ENCODE peak calls at places on chromosome 15, in five cellular contexts. One of them, this sample, is unnamed.

GRCh38 chr15:39438795-39439577 is 141.9 kb upstream of the THBS1 start:
- DNase-seq in GM13976: no peak
- DNase-seq in foreskin fibroblast: no peak
- DNase-seq in activated naive CD8-positive, alpha-beta T cell treated with anti-CD3 and anti-CD28 coated beads for 36 hours: no peak
- DNase-seq in MCF 10A: peak
- DNase-seq in this sample: no peak

GRCh38 chr15:47719730-47720129 is 2.4 kb downstream of the SEMA6D start:
- DNase-seq in activated naive CD8-positive, alpha-beta T cell treated with anti-CD3 and anti-CD28 coated beads for 36 hours: no peak
- DNase-seq in MCF 10A: no peak
- DNase-seq in GM13976: no peak
- DNase-seq in foreskin fibroblast: no peak
- DNase-seq in this sample: no peak

GRCh38 chr15:35481992-35482391 is 64.0 kb downstream of the DPH6 start:
- DNase-seq in MCF 10A: peak
- DNase-seq in GM13976: no peak
- DNase-seq in activated naive CD8-positive, alpha-beta T cell treated with anti-CD3 and anti-CD28 coated beads for 36 hours: no peak
- DNase-seq in foreskin fibroblast: peak
- DNase-seq in this sample: peak

GRCh38 chr15:58293622-58294550 is 137.9 kb upstream of the LIPC start:
- DNase-seq in MCF 10A: no peak
- DNase-seq in foreskin fibroblast: no peak
- DNase-seq in GM13976: no peak
- DNase-seq in activated naive CD8-positive, alpha-beta T cell treated with anti-CD3 and anti-CD28 coated beads for 36 hours: no peak
- DNase-seq in this sample: no peak

GRCh38 chr15:90388462-90389182 is 580 bp downstream of the IQGAP1 start:
- DNase-seq in MCF 10A: peak
- DNase-seq in activated naive CD8-positive, alpha-beta T cell treated with anti-CD3 and anti-CD28 coated beads for 36 hours: peak
- DNase-seq in GM13976: peak
- DNase-seq in foreskin fibroblast: peak
- DNase-seq in this sample: no peak

GRCh38 chr15:85494035-85494793 is 113.8 kb downstream of the AKAP13 start:
- DNase-seq in foreskin fibroblast: peak
- DNase-seq in activated naive CD8-positive, alpha-beta T cell treated with anti-CD3 and anti-CD28 coated beads for 36 hours: no peak
- DNase-seq in MCF 10A: peak
- DNase-seq in GM13976: no peak
- DNase-seq in this sample: peak

GRCh38 chr15:68800875-68801274 is 19.8 kb downstream of the ANP32A start:
- DNase-seq in GM13976: no peak
- DNase-seq in activated naive CD8-positive, alpha-beta T cell treated with anti-CD3 and anti-CD28 coated beads for 36 hours: no peak
- DNase-seq in MCF 10A: no peak
- DNase-seq in foreskin fibroblast: no peak
- DNase-seq in this sample: no peak

GRCh38 chr15:27487846-27488245 is 516.9 kb downstream of the GABRG3 start:
- DNase-seq in activated naive CD8-positive, alpha-beta T cell treated with anti-CD3 and anti-CD28 coated beads for 36 hours: no peak
- DNase-seq in foreskin fibroblast: no peak
- DNase-seq in MCF 10A: no peak
- DNase-seq in GM13976: no peak
- DNase-seq in this sample: no peak

GRCh38 chr15:58182460-58183163 is 44.4 kb downstream of the AQP9 start:
- DNase-seq in MCF 10A: peak
- DNase-seq in foreskin fibroblast: peak
- DNase-seq in activated naive CD8-positive, alpha-beta T cell treated with anti-CD3 and anti-CD28 coated beads for 36 hours: peak
- DNase-seq in GM13976: peak
- DNase-seq in this sample: no peak

GRCh38 chr15:74531144-74531811 is 9.7 kb upstream of the ARID3B start:
- DNase-seq in activated naive CD8-positive, alpha-beta T cell treated with anti-CD3 and anti-CD28 coated beads for 36 hours: no peak
- DNase-seq in foreskin fibroblast: peak
- DNase-seq in MCF 10A: no peak
- DNase-seq in GM13976: no peak
- DNase-seq in this sample: peak

GRCh38 chr15:78090422-78090821 is 1.9 kb upstream of the SH2D7 start:
- DNase-seq in GM13976: no peak
- DNase-seq in MCF 10A: no peak
- DNase-seq in foreskin fibroblast: no peak
- DNase-seq in activated naive CD8-positive, alpha-beta T cell treated with anti-CD3 and anti-CD28 coated beads for 36 hours: no peak
- DNase-seq in this sample: no peak

GRCh38 chr15:30065025-30065801 is 17.5 kb upstream of the GOLGA8J start:
- DNase-seq in activated naive CD8-positive, alpha-beta T cell treated with anti-CD3 and anti-CD28 coated beads for 36 hours: no peak
- DNase-seq in foreskin fibroblast: peak
- DNase-seq in MCF 10A: peak
- DNase-seq in GM13976: no peak
- DNase-seq in this sample: peak

GRCh38 chr15:72585659-72586058 is 68.8 kb upstream of the GOLGA6B start:
- DNase-seq in activated naive CD8-positive, alpha-beta T cell treated with anti-CD3 and anti-CD28 coated beads for 36 hours: no peak
- DNase-seq in MCF 10A: peak
- DNase-seq in foreskin fibroblast: no peak
- DNase-seq in GM13976: no peak
- DNase-seq in this sample: no peak

GRCh38 chr15:62771234-62771633 is 271.3 kb upstream of the TPM1 start:
- DNase-seq in activated naive CD8-positive, alpha-beta T cell treated with anti-CD3 and anti-CD28 coated beads for 36 hours: no peak
- DNase-seq in GM13976: no peak
- DNase-seq in foreskin fibroblast: no peak
- DNase-seq in MCF 10A: no peak
- DNase-seq in this sample: no peak

GRCh38 chr15:83292317-83292716 is 7.9 kb upstream of the BNC1 start:
- DNase-seq in GM13976: no peak
- DNase-seq in foreskin fibroblast: no peak
- DNase-seq in MCF 10A: no peak
- DNase-seq in activated naive CD8-positive, alpha-beta T cell treated with anti-CD3 and anti-CD28 coated beads for 36 hours: no peak
- DNase-seq in this sample: peak

GRCh38 chr15:76163429-76164020 is 103.7 kb downstream of the TMEM266 start:
- DNase-seq in MCF 10A: peak
- DNase-seq in activated naive CD8-positive, alpha-beta T cell treated with anti-CD3 and anti-CD28 coated beads for 36 hours: no peak
- DNase-seq in foreskin fibroblast: peak
- DNase-seq in GM13976: no peak
- DNase-seq in this sample: peak

GRCh38 chr15:62269504-62269903 is 104.4 kb upstream of the C2CD4B start:
- DNase-seq in MCF 10A: no peak
- DNase-seq in activated naive CD8-positive, alpha-beta T cell treated with anti-CD3 and anti-CD28 coated beads for 36 hours: no peak
- DNase-seq in GM13976: no peak
- DNase-seq in foreskin fibroblast: no peak
- DNase-seq in this sample: no peak

GRCh38 chr15:62164500-62165028 is 521 bp downstream of the C2CD4B start:
- DNase-seq in GM13976: no peak
- DNase-seq in MCF 10A: no peak
- DNase-seq in activated naive CD8-positive, alpha-beta T cell treated with anti-CD3 and anti-CD28 coated beads for 36 hours: peak
- DNase-seq in foreskin fibroblast: no peak
- DNase-seq in this sample: no peak

GRCh38 chr15:39855400-39855799 is 64.7 kb downstream of the GPR176 start:
- DNase-seq in GM13976: no peak
- DNase-seq in foreskin fibroblast: no peak
- DNase-seq in activated naive CD8-positive, alpha-beta T cell treated with anti-CD3 and anti-CD28 coated beads for 36 hours: no peak
- DNase-seq in MCF 10A: no peak
- DNase-seq in this sample: no peak

GRCh38 chr15:31459011-31459748 is 132.5 kb downstream of the KLF13 start:
- DNase-seq in foreskin fibroblast: no peak
- DNase-seq in GM13976: peak
- DNase-seq in activated naive CD8-positive, alpha-beta T cell treated with anti-CD3 and anti-CD28 coated beads for 36 hours: peak
- DNase-seq in MCF 10A: peak
- DNase-seq in this sample: no peak

GRCh38 chr15:99321477-99321876 is 70.2 kb downstream of the LRRC28 start:
- DNase-seq in GM13976: no peak
- DNase-seq in activated naive CD8-positive, alpha-beta T cell treated with anti-CD3 and anti-CD28 coated beads for 36 hours: no peak
- DNase-seq in MCF 10A: no peak
- DNase-seq in foreskin fibroblast: no peak
- DNase-seq in this sample: no peak

GRCh38 chr15:65827065-65827464 is 35.0 kb upstream of the DENND4A start:
- DNase-seq in activated naive CD8-positive, alpha-beta T cell treated with anti-CD3 and anti-CD28 coated beads for 36 hours: no peak
- DNase-seq in foreskin fibroblast: no peak
- DNase-seq in MCF 10A: no peak
- DNase-seq in GM13976: no peak
- DNase-seq in this sample: no peak

GRCh38 chr15:83380026-83380425 is 67.1 kb upstream of the SH3GL3 start:
- DNase-seq in MCF 10A: peak
- DNase-seq in foreskin fibroblast: no peak
- DNase-seq in GM13976: no peak
- DNase-seq in activated naive CD8-positive, alpha-beta T cell treated with anti-CD3 and anti-CD28 coated beads for 36 hours: no peak
- DNase-seq in this sample: no peak

GRCh38 chr15:22780267-22780666 is 6.2 kb upstream of the NIPA1 start:
- DNase-seq in MCF 10A: peak
- DNase-seq in activated naive CD8-positive, alpha-beta T cell treated with anti-CD3 and anti-CD28 coated beads for 36 hours: no peak
- DNase-seq in foreskin fibroblast: peak
- DNase-seq in GM13976: no peak
- DNase-seq in this sample: no peak

GRCh38 chr15:74420193-74420905 is 13.4 kb downstream of the SEMA7A start:
- DNase-seq in foreskin fibroblast: no peak
- DNase-seq in GM13976: no peak
- DNase-seq in activated naive CD8-positive, alpha-beta T cell treated with anti-CD3 and anti-CD28 coated beads for 36 hours: no peak
- DNase-seq in MCF 10A: no peak
- DNase-seq in this sample: no peak

GRCh38 chr15:42123546-42123945 is 29.2 kb upstream of the PLA2G4D start:
- DNase-seq in foreskin fibroblast: no peak
- DNase-seq in activated naive CD8-positive, alpha-beta T cell treated with anti-CD3 and anti-CD28 coated beads for 36 hours: no peak
- DNase-seq in GM13976: no peak
- DNase-seq in MCF 10A: no peak
- DNase-seq in this sample: no peak

GRCh38 chr15:100769043-100769974 is 110.3 kb upstream of the ALDH1A3 start:
- DNase-seq in activated naive CD8-positive, alpha-beta T cell treated with anti-CD3 and anti-CD28 coated beads for 36 hours: no peak
- DNase-seq in GM13976: peak
- DNase-seq in foreskin fibroblast: no peak
- DNase-seq in MCF 10A: no peak
- DNase-seq in this sample: no peak

GRCh38 chr15:80482686-80483085 is 78.5 kb downstream of the ARNT2 start:
- DNase-seq in activated naive CD8-positive, alpha-beta T cell treated with anti-CD3 and anti-CD28 coated beads for 36 hours: no peak
- DNase-seq in foreskin fibroblast: no peak
- DNase-seq in MCF 10A: no peak
- DNase-seq in GM13976: no peak
- DNase-seq in this sample: no peak

GRCh38 chr15:52295421-52295991 is at the start of gene MYO5C:
- DNase-seq in MCF 10A: peak
- DNase-seq in GM13976: no peak
- DNase-seq in foreskin fibroblast: no peak
- DNase-seq in activated naive CD8-positive, alpha-beta T cell treated with anti-CD3 and anti-CD28 coated beads for 36 hours: peak
- DNase-seq in this sample: no peak

GRCh38 chr15:56442354-56442753 is 22.6 kb downstream of the MNS1 start:
- DNase-seq in MCF 10A: no peak
- DNase-seq in GM13976: no peak
- DNase-seq in foreskin fibroblast: no peak
- DNase-seq in activated naive CD8-positive, alpha-beta T cell treated with anti-CD3 and anti-CD28 coated beads for 36 hours: no peak
- DNase-seq in this sample: no peak

GRCh38 chr15:70376929-70377691 is 279.4 kb upstream of the TLE3 start:
- DNase-seq in activated naive CD8-positive, alpha-beta T cell treated with anti-CD3 and anti-CD28 coated beads for 36 hours: no peak
- DNase-seq in foreskin fibroblast: peak
- DNase-seq in GM13976: no peak
- DNase-seq in MCF 10A: peak
- DNase-seq in this sample: peak

GRCh38 chr15:83813697-83814096 is 159.8 kb downstream of the ADAMTSL3 start:
- DNase-seq in GM13976: no peak
- DNase-seq in foreskin fibroblast: no peak
- DNase-seq in MCF 10A: no peak
- DNase-seq in activated naive CD8-positive, alpha-beta T cell treated with anti-CD3 and anti-CD28 coated beads for 36 hours: no peak
- DNase-seq in this sample: no peak

GRCh38 chr15:89026167-89026566 is 62.1 kb upstream of the ABHD2 start:
- DNase-seq in activated naive CD8-positive, alpha-beta T cell treated with anti-CD3 and anti-CD28 coated beads for 36 hours: no peak
- DNase-seq in MCF 10A: no peak
- DNase-seq in GM13976: no peak
- DNase-seq in foreskin fibroblast: no peak
- DNase-seq in this sample: no peak

GRCh38 chr15:39479916-39480315 is 101.0 kb upstream of the THBS1 start:
- DNase-seq in MCF 10A: peak
- DNase-seq in activated naive CD8-positive, alpha-beta T cell treated with anti-CD3 and anti-CD28 coated beads for 36 hours: no peak
- DNase-seq in foreskin fibroblast: no peak
- DNase-seq in GM13976: no peak
- DNase-seq in this sample: no peak

GRCh38 chr15:24856397-24857093 is 98.2 kb upstream of the SNRPN start:
- DNase-seq in GM13976: no peak
- DNase-seq in MCF 10A: no peak
- DNase-seq in activated naive CD8-positive, alpha-beta T cell treated with anti-CD3 and anti-CD28 coated beads for 36 hours: no peak
- DNase-seq in foreskin fibroblast: no peak
- DNase-seq in this sample: no peak

GRCh38 chr15:90761629-90762028 is 44.5 kb downstream of the BLM start:
- DNase-seq in MCF 10A: no peak
- DNase-seq in foreskin fibroblast: no peak
- DNase-seq in GM13976: no peak
- DNase-seq in activated naive CD8-positive, alpha-beta T cell treated with anti-CD3 and anti-CD28 coated beads for 36 hours: no peak
- DNase-seq in this sample: no peak

GRCh38 chr15:68538291-68538690 is 40.5 kb upstream of the CORO2B start:
- DNase-seq in activated naive CD8-positive, alpha-beta T cell treated with anti-CD3 and anti-CD28 coated beads for 36 hours: no peak
- DNase-seq in MCF 10A: no peak
- DNase-seq in foreskin fibroblast: no peak
- DNase-seq in GM13976: no peak
- DNase-seq in this sample: no peak

GRCh38 chr15:99618941-99619411 is 53.2 kb downstream of the MEF2A start:
- DNase-seq in MCF 10A: peak
- DNase-seq in GM13976: no peak
- DNase-seq in foreskin fibroblast: peak
- DNase-seq in activated naive CD8-positive, alpha-beta T cell treated with anti-CD3 and anti-CD28 coated beads for 36 hours: no peak
- DNase-seq in this sample: no peak

GRCh38 chr15:79593119-79593869 is 161.2 kb downstream of the MINAR1 start:
- DNase-seq in foreskin fibroblast: peak
- DNase-seq in activated naive CD8-positive, alpha-beta T cell treated with anti-CD3 and anti-CD28 coated beads for 36 hours: no peak
- DNase-seq in GM13976: no peak
- DNase-seq in MCF 10A: peak
- DNase-seq in this sample: no peak

This sample was measured in AG09309.